ENCODE peak calls at places on chromosomes 12 and 14, in four cellular contexts. One of them, this sample, is unnamed. For H3K4me1, the result is how much of the 10 kb centered on the place peaks cover.

GRCh38 chr12:9870311-9870866 is 1.2 kb upstream of the CLEC2B start:
- DNase-seq in endothelial cell of umbilical vein: peak
- DNase-seq in GM12878: no peak
- DNase-seq in SK-N-SH: no peak
- DNase-seq in this sample: no peak

GRCh38 chr14:65985976-65986375 is 500.2 kb upstream of the CCDC196 start:
- DNase-seq in endothelial cell of umbilical vein: no peak
- DNase-seq in GM12878: no peak
- DNase-seq in SK-N-SH: no peak
- DNase-seq in this sample: no peak

GRCh38 chr14:70640938-70641547 is 673 bp upstream of the TTC9 start:
- DNase-seq in endothelial cell of umbilical vein: peak
- DNase-seq in GM12878: peak
- DNase-seq in SK-N-SH: peak
- DNase-seq in this sample: no peak

GRCh38 chr12:77980782-77981181 is 150.1 kb downstream of the NAV3 start:
- DNase-seq in endothelial cell of umbilical vein: peak
- DNase-seq in GM12878: no peak
- DNase-seq in SK-N-SH: no peak
- DNase-seq in this sample: no peak

GRCh38 chr12:79782197-79782890 is 91.6 kb upstream of the PAWR start:
- DNase-seq in endothelial cell of umbilical vein: peak
- DNase-seq in GM12878: no peak
- DNase-seq in SK-N-SH: no peak
- DNase-seq in this sample: no peak

GRCh38 chr14:94474581-94475031 is 1.4 kb downstream of the SERPINA9 start:
- DNase-seq in endothelial cell of umbilical vein: no peak
- DNase-seq in GM12878: no peak
- DNase-seq in SK-N-SH: no peak
- DNase-seq in this sample: no peak

GRCh38 chr12:71607494-71608330 is 55.9 kb downstream of the ZFC3H1 start:
- DNase-seq in endothelial cell of umbilical vein: no peak
- DNase-seq in GM12878: no peak
- DNase-seq in SK-N-SH: no peak
- DNase-seq in this sample: no peak

GRCh38 chr12:130879212-130879686 is 7.4 kb downstream of the RAN start:
- DNase-seq in endothelial cell of umbilical vein: no peak
- DNase-seq in GM12878: peak
- DNase-seq in SK-N-SH: peak
- DNase-seq in this sample: no peak

GRCh38 chr14:101559624-101560533 is 1.4 kb upstream of the DIO3 start:
- DNase-seq in endothelial cell of umbilical vein: no peak
- DNase-seq in GM12878: no peak
- DNase-seq in SK-N-SH: peak
- DNase-seq in this sample: no peak

GRCh38 chr14:67653651-67654280 is 20.7 kb downstream of the VTI1B start:
- DNase-seq in endothelial cell of umbilical vein: no peak
- DNase-seq in GM12878: no peak
- DNase-seq in SK-N-SH: no peak
- DNase-seq in this sample: no peak

GRCh38 chr14:50001999-50002925 is 109.4 kb downstream of the ARF6 start:
- DNase-seq in endothelial cell of umbilical vein: no peak
- DNase-seq in GM12878: peak
- DNase-seq in SK-N-SH: no peak
- DNase-seq in this sample: no peak
- H3K4me1 ChIP-seq in endothelial cell of umbilical vein: under half
- H3K4me1 ChIP-seq in GM12878: under half
- H3K4me1 ChIP-seq in SK-N-SH: half or more
- H3K4me1 ChIP-seq in this sample: half or more

GRCh38 chr14:63992858-63993257 is 140.1 kb downstream of the SYNE2 start:
- DNase-seq in endothelial cell of umbilical vein: no peak
- DNase-seq in GM12878: no peak
- DNase-seq in SK-N-SH: no peak
- DNase-seq in this sample: no peak
- TF ChIP-seq POLR2AphosphoS5 in endothelial cell of umbilical vein: no peak
- TF ChIP-seq POLR2AphosphoS5 in GM12878: no peak
- TF ChIP-seq POLR2AphosphoS5 in SK-N-SH: no peak
- TF ChIP-seq POLR2AphosphoS5 in this sample: peak

GRCh38 chr12:42468853-42469252 is 120.7 kb downstream of the PRICKLE1 start:
- DNase-seq in endothelial cell of umbilical vein: no peak
- DNase-seq in GM12878: no peak
- DNase-seq in SK-N-SH: no peak
- DNase-seq in this sample: no peak
- H3K4me3 ChIP-seq in endothelial cell of umbilical vein: no peak
- H3K4me3 ChIP-seq in GM12878: peak
- H3K4me3 ChIP-seq in SK-N-SH: no peak
- H3K4me3 ChIP-seq in this sample: no peak

GRCh38 chr12:124018526-124018925 is 45.5 kb downstream of the ZNF664 start:
- DNase-seq in endothelial cell of umbilical vein: peak
- DNase-seq in GM12878: no peak
- DNase-seq in SK-N-SH: no peak
- DNase-seq in this sample: no peak
- H3K4me1 ChIP-seq in endothelial cell of umbilical vein: under half
- H3K4me1 ChIP-seq in GM12878: under half
- H3K4me1 ChIP-seq in SK-N-SH: under half
- H3K4me1 ChIP-seq in this sample: under half

GRCh38 chr12:17192721-17193120 is 586.8 kb upstream of the LMO3 start:
- DNase-seq in endothelial cell of umbilical vein: no peak
- DNase-seq in GM12878: no peak
- DNase-seq in SK-N-SH: no peak
- DNase-seq in this sample: no peak
- TF ChIP-seq POLR2AphosphoS5 in endothelial cell of umbilical vein: no peak
- TF ChIP-seq POLR2AphosphoS5 in GM12878: no peak
- TF ChIP-seq POLR2AphosphoS5 in SK-N-SH: no peak
- TF ChIP-seq POLR2AphosphoS5 in this sample: no peak

GRCh38 chr12:6166808-6167207 is 33.4 kb upstream of the CD9 start:
- DNase-seq in endothelial cell of umbilical vein: no peak
- DNase-seq in GM12878: no peak
- DNase-seq in SK-N-SH: no peak
- DNase-seq in this sample: no peak

GRCh38 chr12:6171409-6172015 is 28.7 kb upstream of the CD9 start:
- DNase-seq in endothelial cell of umbilical vein: peak
- DNase-seq in GM12878: no peak
- DNase-seq in SK-N-SH: no peak
- DNase-seq in this sample: no peak

GRCh38 chr12:6165418-6165817 is 34.8 kb upstream of the CD9 start:
- DNase-seq in endothelial cell of umbilical vein: no peak
- DNase-seq in GM12878: no peak
- DNase-seq in SK-N-SH: no peak
- DNase-seq in this sample: no peak

GRCh38 chr12:6169107-6169440 is 31.1 kb upstream of the CD9 start:
- DNase-seq in endothelial cell of umbilical vein: peak
- DNase-seq in GM12878: no peak
- DNase-seq in SK-N-SH: no peak
- DNase-seq in this sample: no peak

DNA sequence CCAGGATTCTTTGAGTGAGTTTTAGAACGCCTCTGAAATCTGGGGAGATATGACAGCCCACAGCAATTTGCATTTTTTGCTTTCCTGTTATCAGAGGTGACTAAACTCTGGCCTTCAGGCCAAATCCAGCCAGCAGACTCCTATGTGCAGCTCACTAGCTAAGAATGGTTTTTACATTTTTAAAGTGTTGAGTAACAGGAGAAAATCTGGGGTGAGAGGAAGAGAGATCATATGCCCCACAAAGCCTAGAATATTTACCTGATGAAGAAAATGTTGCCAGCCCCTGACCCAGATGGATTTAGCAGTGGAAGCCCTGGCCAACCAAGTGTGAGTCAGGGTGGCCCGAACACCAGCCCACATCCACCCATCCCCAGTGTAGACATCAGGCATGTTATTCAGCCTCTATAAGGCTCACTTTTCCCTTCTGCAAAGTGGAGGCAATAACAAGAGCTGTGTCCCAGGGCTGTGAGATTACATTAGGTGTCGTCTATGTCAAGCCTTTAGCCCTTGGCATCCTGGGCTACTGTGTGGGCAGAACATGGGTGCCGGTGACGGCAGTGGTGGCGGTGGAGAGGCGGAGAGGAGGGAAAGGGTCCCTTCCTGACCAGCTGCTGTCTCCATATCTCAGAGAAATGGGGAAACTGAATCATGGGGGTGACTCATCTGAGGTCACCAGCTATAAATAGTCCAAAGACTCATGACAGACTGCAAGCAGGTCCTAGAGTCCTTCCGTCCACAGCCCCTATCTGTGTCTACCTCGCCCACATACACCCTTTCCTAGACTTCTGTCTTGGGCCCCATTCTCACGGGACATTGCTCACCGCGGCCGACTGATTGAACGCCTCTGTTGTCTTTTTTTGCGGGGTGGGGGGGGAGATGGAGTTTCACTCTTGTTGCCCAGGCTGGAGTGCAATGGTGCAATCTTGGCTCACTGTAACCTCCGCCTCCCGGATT is 32.6 kb upstream of the CD9 start:
- DNase-seq in endothelial cell of umbilical vein: peak
- DNase-seq in GM12878: peak
- DNase-seq in SK-N-SH: no peak
- DNase-seq in this sample: no peak
- H3K4me3 ChIP-seq in endothelial cell of umbilical vein: no peak
- H3K4me3 ChIP-seq in GM12878: no peak
- H3K4me3 ChIP-seq in SK-N-SH: peak
- H3K4me3 ChIP-seq in this sample: no peak